ENCODE peak calls at places on chromosomes 1 and 21, in seven cellular contexts. C is H1, Q is cardiac muscle cell, X is spleen, O is fibroblast of mammary gland, M is ascending aorta, I is A549. W is an unnamed sample.

GRCh38 chr1:159979257-159979656 is 25.2 kb upstream of the SLAMF9 start:
- DNase-seq in X (no peak), Q (no peak), M (no peak), O (no peak), C (no peak), I (no peak), W (no peak)

GRCh38 chr1:246907472-246907871 is 24.3 kb downstream of the AHCTF1 start:
- DNase-seq in Q (peak), I (peak), X (no peak), O (peak), C (no peak), M (no peak), W (no peak)

GRCh38 chr1:110433803-110434202 is 17.1 kb upstream of the PROK1 start:
- DNase-seq in I (peak), X (no peak), C (peak), Q (peak), O (peak), M (no peak), W (no peak)

GRCh38 chr1:47434051-47434842 is 3.6 kb upstream of the FOXD2 start:
- DNase-seq in Q (peak), O (peak), C (no peak), M (no peak), X (no peak), I (no peak), W (no peak)

GRCh38 chr1:151135433-151136385 is 10.7 kb downstream of the SEMA6C start:
- DNase-seq in O (no peak), Q (no peak), C (peak), M (no peak), X (no peak), I (no peak), W (no peak)

GRCh38 chr1:150961756-150962155 is 12.9 kb downstream of the CERS2 start:
- DNase-seq in C (no peak), X (no peak), Q (no peak), M (no peak), I (no peak), O (no peak), W (no peak)

GRCh38 chr1:201750120-201750519 is 78.8 kb upstream of the IPO9 start:
- DNase-seq in O (no peak), I (no peak), C (no peak), M (no peak), X (no peak), Q (no peak), W (no peak)

GRCh38 chr1:240413732-240414131 is 198.2 kb downstream of the GREM2 start:
- DNase-seq in M (no peak), I (no peak), Q (peak), O (peak), C (no peak), X (no peak), W (no peak)

GRCh38 chr21:46509760-46510159 is 51.1 kb downstream of the DIP2A start:
- DNase-seq in C (no peak), I (peak), M (no peak), X (no peak), Q (peak), O (peak), W (no peak)

GRCh38 chr1:89525169-89525855 is 683 bp downstream of the LRRC8B start:
- DNase-seq in M (no peak), C (no peak), O (no peak), X (no peak), Q (peak), I (peak), W (peak)

GRCh38 chr1:215900684-215901083 is 333.6 kb downstream of the KCTD3 start:
- DNase-seq in C (no peak), Q (no peak), M (no peak), I (no peak), O (no peak), X (no peak), W (no peak)

GRCh38 chr21:33901421-33902288 is 13.9 kb downstream of the ATP5PO start:
- DNase-seq in C (peak), M (no peak), X (no peak), O (peak), Q (peak), I (peak), W (no peak)

GRCh38 chr1:18360251-18360650 is 120.5 kb upstream of the KLHDC7A start:
- DNase-seq in O (no peak), M (no peak), C (no peak), Q (no peak), I (no peak), X (no peak), W (no peak)
- TF ChIP-seq CTCF in O (no peak), M (no peak), C (peak), Q (no peak), I (no peak), X (no peak), W (no peak)

GRCh38 chr1:115620950-115621349 is 20.8 kb upstream of the VANGL1 start:
- DNase-seq in X (no peak), Q (no peak), C (no peak), O (no peak), I (no peak), M (no peak), W (no peak)

GRCh38 chr1:115630342-115630741 is 11.4 kb upstream of the VANGL1 start:
- DNase-seq in Q (no peak), I (no peak), C (no peak), M (no peak), O (no peak), X (no peak), W (no peak)

GRCh38 chr1:115620453-115620852 is 21.3 kb upstream of the VANGL1 start:
- DNase-seq in C (no peak), M (no peak), I (no peak), O (no peak), Q (no peak), X (no peak), W (no peak)

GRCh38 chr1:115624859-115625258 is 16.9 kb upstream of the VANGL1 start:
- DNase-seq in X (no peak), O (no peak), Q (peak), I (no peak), C (no peak), M (no peak), W (no peak)
- TF ChIP-seq CTCF in X (no peak), O (no peak), Q (no peak), I (no peak), C (peak), M (no peak), W (no peak)

GRCh38 chr1:230087034-230087721 is 20.1 kb downstream of the GALNT2 start:
- DNase-seq in C (no peak), X (no peak), M (no peak), Q (no peak), I (no peak), O (no peak), W (no peak)
- TF ChIP-seq CTCF in C (no peak), X (no peak), M (no peak), Q (no peak), I (no peak), O (no peak), W (no peak)

DNA sequence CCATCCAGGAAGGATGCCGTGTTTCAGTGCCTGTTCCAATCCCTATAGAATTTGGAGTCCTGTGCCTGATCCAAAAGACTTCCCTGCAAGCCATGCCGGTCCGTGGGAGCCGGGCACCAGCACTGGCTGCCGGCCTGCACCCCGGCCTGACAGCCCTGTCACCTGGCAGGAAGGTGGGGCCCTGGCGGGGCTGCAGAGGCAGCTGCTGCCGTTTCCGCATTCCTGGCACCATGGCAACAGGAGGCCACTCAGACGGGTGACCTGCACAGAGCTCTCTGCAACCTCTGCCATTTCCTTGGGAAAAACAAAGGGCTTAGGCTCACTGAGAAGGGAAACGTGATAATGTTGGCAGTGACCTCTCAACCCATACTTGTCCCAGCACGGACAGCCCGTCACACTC is 63.2 kb upstream of the TMEM51 start:
- DNase-seq in O (no peak), M (no peak), C (peak), X (peak), I (no peak), Q (no peak), W (peak)
- TF ChIP-seq CTCF in O (no peak), M (no peak), C (no peak), X (no peak), I (no peak), Q (no peak), W (no peak)

GRCh38 chr1:230222678-230223077 is 155.6 kb downstream of the GALNT2 start:
- DNase-seq in O (peak), X (no peak), C (no peak), M (no peak), I (no peak), Q (no peak), W (no peak)
- TF ChIP-seq CTCF in O (peak), X (no peak), C (no peak), M (peak), I (no peak), Q (peak), W (peak)